ENCODE peak calls at places on chromosomes 5 and 9, in ten cellular contexts. One of them, this sample, is unnamed.
A peak's percentile ranks its signal among the peaks of the same experiment; 100 is the strongest.

GRCh38 chr5:56406221-56406620 is 173.1 kb upstream of the ANKRD55 start:
- DNase-seq in cardiac muscle cell: no peak
- DNase-seq in cardiac fibroblast: no peak
- DNase-seq in psoas muscle: no peak
- DNase-seq in astrocyte of the spinal cord: no peak
- DNase-seq in heart left ventricle: no peak
- DNase-seq in GM23248: no peak
- DNase-seq in lung: no peak
- DNase-seq in GM23338: no peak
- DNase-seq in transverse colon: no peak
- DNase-seq in this sample: no peak

GRCh38 chr5:91383956-91384300 is 811 bp upstream of the ARRDC3 start:
- DNase-seq in heart left ventricle: peak; percentile 37
- DNase-seq in psoas muscle: no peak
- DNase-seq in transverse colon: peak; percentile 28
- DNase-seq in astrocyte of the spinal cord: no peak
- DNase-seq in GM23338: peak; percentile 38
- DNase-seq in cardiac fibroblast: no peak
- DNase-seq in lung: no peak
- DNase-seq in GM23248: peak; percentile 51
- DNase-seq in cardiac muscle cell: no peak
- DNase-seq in this sample: peak; percentile 16

GRCh38 chr5:106843812-106844416 is 826.8 kb downstream of the EFNA5 start:
- DNase-seq in heart left ventricle: no peak
- DNase-seq in GM23338: peak; percentile 60
- DNase-seq in GM23248: no peak
- DNase-seq in astrocyte of the spinal cord: peak; percentile 21
- DNase-seq in cardiac muscle cell: peak; percentile 12
- DNase-seq in psoas muscle: no peak
- DNase-seq in transverse colon: no peak
- DNase-seq in lung: no peak
- DNase-seq in cardiac fibroblast: peak; percentile 11
- DNase-seq in this sample: no peak

GRCh38 chr5:170238456-170238855 is 5.7 kb downstream of the C5orf58 start:
- DNase-seq in transverse colon: no peak
- DNase-seq in cardiac fibroblast: no peak
- DNase-seq in lung: no peak
- DNase-seq in GM23248: no peak
- DNase-seq in cardiac muscle cell: no peak
- DNase-seq in psoas muscle: no peak
- DNase-seq in astrocyte of the spinal cord: no peak
- DNase-seq in heart left ventricle: no peak
- DNase-seq in GM23338: no peak
- DNase-seq in this sample: no peak

GRCh38 chr5:1380011-1380817 is 35.3 kb upstream of the CLPTM1L start:
- DNase-seq in GM23248: peak; percentile 62
- DNase-seq in transverse colon: peak; percentile 54
- DNase-seq in lung: peak; percentile 69
- DNase-seq in astrocyte of the spinal cord: no peak
- DNase-seq in heart left ventricle: no peak
- DNase-seq in cardiac muscle cell: peak; percentile 65
- DNase-seq in GM23338: peak; percentile 84
- DNase-seq in cardiac fibroblast: peak; percentile 60
- DNase-seq in psoas muscle: peak; percentile 52
- DNase-seq in this sample: peak; percentile 76

GRCh38 chr5:148374693-148375360 is 8.9 kb upstream of the FBXO38 start:
- DNase-seq in cardiac muscle cell: peak; percentile 89
- DNase-seq in cardiac fibroblast: peak; percentile 86
- DNase-seq in transverse colon: peak; percentile 29
- DNase-seq in psoas muscle: no peak
- DNase-seq in lung: peak; percentile 60
- DNase-seq in heart left ventricle: no peak
- DNase-seq in GM23338: peak; percentile 88
- DNase-seq in astrocyte of the spinal cord: peak; percentile 62
- DNase-seq in GM23248: peak; percentile 74
- DNase-seq in this sample: peak; percentile 60

GRCh38 chr5:94024101-94024500 is 282.7 kb upstream of the POU5F2 start:
- DNase-seq in GM23338: no peak
- DNase-seq in psoas muscle: no peak
- DNase-seq in cardiac fibroblast: peak; percentile 24
- DNase-seq in GM23248: peak; percentile 52
- DNase-seq in astrocyte of the spinal cord: peak; percentile 14
- DNase-seq in lung: no peak
- DNase-seq in cardiac muscle cell: peak; percentile 6
- DNase-seq in heart left ventricle: no peak
- DNase-seq in transverse colon: no peak
- DNase-seq in this sample: no peak

GRCh38 chr5:1359031-1359645 is 14.2 kb upstream of the CLPTM1L start:
- DNase-seq in astrocyte of the spinal cord: no peak
- DNase-seq in psoas muscle: no peak
- DNase-seq in lung: no peak
- DNase-seq in cardiac fibroblast: no peak
- DNase-seq in GM23248: no peak
- DNase-seq in transverse colon: no peak
- DNase-seq in cardiac muscle cell: no peak
- DNase-seq in GM23338: no peak
- DNase-seq in heart left ventricle: no peak
- DNase-seq in this sample: no peak

GRCh38 chr5:71014186-71014585 is 11.0 kb downstream of the NAIP start:
- DNase-seq in psoas muscle: no peak
- DNase-seq in astrocyte of the spinal cord: no peak
- DNase-seq in GM23338: no peak
- DNase-seq in lung: no peak
- DNase-seq in GM23248: no peak
- DNase-seq in heart left ventricle: peak; percentile 18
- DNase-seq in transverse colon: no peak
- DNase-seq in cardiac fibroblast: no peak
- DNase-seq in cardiac muscle cell: no peak
- DNase-seq in this sample: no peak

GRCh38 chr5:144582046-144582445 is 411.4 kb downstream of the KCTD16 start:
- DNase-seq in lung: no peak
- DNase-seq in heart left ventricle: no peak
- DNase-seq in astrocyte of the spinal cord: no peak
- DNase-seq in GM23248: no peak
- DNase-seq in cardiac fibroblast: no peak
- DNase-seq in cardiac muscle cell: no peak
- DNase-seq in psoas muscle: no peak
- DNase-seq in GM23338: no peak
- DNase-seq in transverse colon: no peak
- DNase-seq in this sample: no peak

GRCh38 chr5:132466453-132467291 is 23.9 kb downstream of the IRF1 start:
- DNase-seq in cardiac muscle cell: peak; percentile 78
- DNase-seq in heart left ventricle: peak; percentile 51
- DNase-seq in lung: peak; percentile 62
- DNase-seq in transverse colon: peak; percentile 74
- DNase-seq in psoas muscle: peak; percentile 37
- DNase-seq in astrocyte of the spinal cord: peak; percentile 63
- DNase-seq in GM23338: no peak
- DNase-seq in cardiac fibroblast: peak; percentile 54
- DNase-seq in GM23248: no peak
- DNase-seq in this sample: no peak

DNA sequence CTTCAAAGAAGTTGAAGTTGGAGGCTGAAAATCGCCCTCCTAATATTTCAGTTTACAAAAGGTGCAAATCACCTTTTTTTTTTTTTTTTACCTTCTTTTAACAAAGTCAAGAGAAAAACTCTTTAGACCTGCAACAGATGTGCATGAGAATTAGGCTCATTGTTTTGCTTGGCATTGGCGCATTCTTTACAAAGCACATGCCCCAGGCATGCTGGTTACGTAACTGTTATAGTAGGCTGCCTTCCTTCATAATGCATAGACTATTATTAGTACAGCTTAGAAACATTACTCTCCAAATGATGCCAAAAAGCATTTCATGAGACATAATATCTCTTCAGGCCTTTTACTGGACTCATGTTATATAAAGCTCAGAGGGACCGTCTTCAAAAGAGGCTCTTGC is 478.5 kb downstream of the PRR16 start:
- DNase-seq in transverse colon: no peak
- DNase-seq in astrocyte of the spinal cord: no peak
- DNase-seq in cardiac muscle cell: peak; percentile 16
- DNase-seq in heart left ventricle: no peak
- DNase-seq in cardiac fibroblast: no peak
- DNase-seq in lung: no peak
- DNase-seq in psoas muscle: no peak
- DNase-seq in GM23338: peak; percentile 60
- DNase-seq in GM23248: peak; percentile 43
- DNase-seq in this sample: no peak
- H3K4me3 ChIP-seq in transverse colon: no peak overlapping the region
- H3K4me3 ChIP-seq in astrocyte of the spinal cord: no peak overlapping the region
- H3K4me3 ChIP-seq in cardiac muscle cell: no peak overlapping the region
- H3K4me3 ChIP-seq in heart left ventricle: no peak overlapping the region
- H3K4me3 ChIP-seq in cardiac fibroblast: no peak overlapping the region
- H3K4me3 ChIP-seq in lung: no peak overlapping the region
- H3K4me3 ChIP-seq in psoas muscle: no peak overlapping the region
- H3K4me3 ChIP-seq in GM23338: no peak overlapping the region
- H3K4me3 ChIP-seq in GM23248: no peak overlapping the region
- H3K4me3 ChIP-seq in this sample: no peak overlapping the region

DNA sequence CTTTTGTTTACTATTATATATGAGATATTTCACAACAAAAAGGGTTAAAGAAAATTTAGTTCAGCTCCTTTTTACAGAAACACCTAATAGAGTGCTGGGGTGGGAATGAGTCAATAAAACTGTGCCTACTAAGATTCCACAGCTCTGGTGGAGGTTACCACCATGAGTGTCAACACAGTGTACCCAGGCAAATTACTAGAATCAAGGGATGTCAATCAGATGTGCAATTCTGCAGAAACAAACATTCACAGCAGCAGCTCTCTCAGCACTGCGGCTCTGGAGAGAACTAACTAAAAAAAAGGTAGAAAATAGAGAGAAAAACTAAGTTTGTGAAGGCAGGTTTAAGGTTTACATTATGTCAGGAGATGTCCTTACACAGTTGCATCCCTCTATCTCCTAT is 1313.0 kb downstream of the MAT2B start:
- DNase-seq in heart left ventricle: no peak
- DNase-seq in cardiac muscle cell: no peak
- DNase-seq in cardiac fibroblast: no peak
- DNase-seq in GM23338: no peak
- DNase-seq in transverse colon: no peak
- DNase-seq in lung: no peak
- DNase-seq in psoas muscle: no peak
- DNase-seq in astrocyte of the spinal cord: no peak
- DNase-seq in GM23248: no peak
- DNase-seq in this sample: no peak
- H3K4me3 ChIP-seq in heart left ventricle: no peak overlapping the region
- H3K4me3 ChIP-seq in cardiac muscle cell: no peak overlapping the region
- H3K4me3 ChIP-seq in cardiac fibroblast: no peak overlapping the region
- H3K4me3 ChIP-seq in GM23338: no peak overlapping the region
- H3K4me3 ChIP-seq in transverse colon: no peak overlapping the region
- H3K4me3 ChIP-seq in lung: no peak overlapping the region
- H3K4me3 ChIP-seq in psoas muscle: no peak overlapping the region
- H3K4me3 ChIP-seq in astrocyte of the spinal cord: no peak overlapping the region
- H3K4me3 ChIP-seq in GM23248: no peak overlapping the region
- H3K4me3 ChIP-seq in this sample: no peak overlapping the region

DNA sequence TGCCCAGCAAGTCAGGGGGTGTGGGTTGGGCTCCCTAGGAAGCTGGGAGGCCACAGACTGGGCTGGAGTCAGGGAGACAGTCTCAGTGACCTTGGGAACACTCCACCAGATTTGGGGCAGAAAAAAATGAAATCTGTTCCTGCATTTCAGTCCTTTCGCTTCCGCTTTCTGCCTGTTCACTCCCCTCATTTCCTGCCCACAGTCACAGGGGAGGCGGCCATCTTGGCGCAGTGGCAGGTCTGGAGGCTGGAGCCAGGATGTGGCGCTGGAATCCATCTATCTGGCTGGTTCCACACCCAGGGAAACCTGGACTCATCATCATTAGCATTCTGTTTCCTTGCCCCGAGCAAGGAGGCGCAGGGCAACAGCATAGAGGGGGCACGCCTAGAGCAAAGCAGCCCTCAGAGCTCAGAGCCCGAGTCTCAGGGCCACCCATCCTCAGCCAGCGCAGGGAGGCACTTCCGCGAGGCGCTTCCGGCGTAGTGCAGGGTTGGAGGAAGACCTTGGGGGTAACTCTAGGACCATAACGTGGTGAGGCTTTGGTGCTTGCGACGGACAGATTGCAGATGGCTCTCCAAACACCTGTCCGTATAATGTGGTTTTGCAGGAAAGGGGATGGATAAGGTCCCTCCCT is 86.3 kb upstream of the HSPA9 start:
- DNase-seq in heart left ventricle: no peak
- DNase-seq in astrocyte of the spinal cord: no peak
- DNase-seq in cardiac fibroblast: no peak
- DNase-seq in GM23248: no peak
- DNase-seq in cardiac muscle cell: no peak
- DNase-seq in lung: no peak
- DNase-seq in transverse colon: no peak
- DNase-seq in GM23338: no peak
- DNase-seq in psoas muscle: no peak
- DNase-seq in this sample: peak; percentile 31
- H3K4me3 ChIP-seq in heart left ventricle: no peak overlapping the region
- H3K4me3 ChIP-seq in astrocyte of the spinal cord: no peak overlapping the region
- H3K4me3 ChIP-seq in cardiac fibroblast: no peak overlapping the region
- H3K4me3 ChIP-seq in GM23248: no peak overlapping the region
- H3K4me3 ChIP-seq in cardiac muscle cell: no peak overlapping the region
- H3K4me3 ChIP-seq in lung: no peak overlapping the region
- H3K4me3 ChIP-seq in transverse colon: no peak overlapping the region
- H3K4me3 ChIP-seq in GM23338: no peak overlapping the region
- H3K4me3 ChIP-seq in psoas muscle: no peak overlapping the region
- H3K4me3 ChIP-seq in this sample: peak overlapping the region; percentile 27

GRCh38 chr9:120936764-120937122 is 10.1 kb upstream of the TRAF1 start:
- DNase-seq in astrocyte of the spinal cord: no peak
- DNase-seq in cardiac muscle cell: no peak
- DNase-seq in psoas muscle: no peak
- DNase-seq in cardiac fibroblast: no peak
- DNase-seq in GM23338: no peak
- DNase-seq in heart left ventricle: no peak
- DNase-seq in transverse colon: no peak
- DNase-seq in GM23248: no peak
- DNase-seq in lung: no peak
- DNase-seq in this sample: no peak

GRCh38 chr9:120935383-120935857 is 8.8 kb upstream of the TRAF1 start:
- DNase-seq in cardiac fibroblast: peak; percentile 98
- DNase-seq in transverse colon: peak; percentile 96
- DNase-seq in heart left ventricle: peak; percentile 95
- DNase-seq in lung: peak; percentile 98
- DNase-seq in cardiac muscle cell: peak; percentile 97
- DNase-seq in GM23248: peak; percentile 77
- DNase-seq in psoas muscle: peak; percentile 94
- DNase-seq in GM23338: no peak
- DNase-seq in astrocyte of the spinal cord: peak; percentile 93
- DNase-seq in this sample: peak; percentile 94

GRCh38 chr9:120937596-120937995 is 11.0 kb upstream of the TRAF1 start:
- DNase-seq in cardiac fibroblast: peak; percentile 80
- DNase-seq in psoas muscle: no peak
- DNase-seq in lung: no peak
- DNase-seq in astrocyte of the spinal cord: peak; percentile 64
- DNase-seq in GM23248: peak; percentile 40
- DNase-seq in GM23338: no peak
- DNase-seq in transverse colon: no peak
- DNase-seq in cardiac muscle cell: peak; percentile 72
- DNase-seq in heart left ventricle: no peak
- DNase-seq in this sample: no peak

GRCh38 chr9:120937127-120937526 is 10.5 kb upstream of the TRAF1 start:
- DNase-seq in GM23248: no peak
- DNase-seq in lung: no peak
- DNase-seq in astrocyte of the spinal cord: no peak
- DNase-seq in psoas muscle: peak; percentile 45
- DNase-seq in cardiac fibroblast: peak; percentile 74
- DNase-seq in GM23338: no peak
- DNase-seq in transverse colon: no peak
- DNase-seq in cardiac muscle cell: peak; percentile 54
- DNase-seq in heart left ventricle: peak; percentile 46
- DNase-seq in this sample: peak; percentile 50

GRCh38 chr9:120936011-120936763 is 9.6 kb upstream of the TRAF1 start:
- DNase-seq in cardiac muscle cell: peak; percentile 97
- DNase-seq in GM23248: peak; percentile 97
- DNase-seq in psoas muscle: peak; percentile 92
- DNase-seq in transverse colon: peak; percentile 96
- DNase-seq in cardiac fibroblast: peak; percentile 97
- DNase-seq in astrocyte of the spinal cord: peak; percentile 97
- DNase-seq in GM23338: peak; percentile 93
- DNase-seq in lung: peak; percentile 91
- DNase-seq in heart left ventricle: peak; percentile 93
- DNase-seq in this sample: peak; percentile 96
- H3K4me3 ChIP-seq in cardiac muscle cell: no peak overlapping the region
- H3K4me3 ChIP-seq in GM23248: peak overlapping the region; percentile 60
- H3K4me3 ChIP-seq in psoas muscle: no peak overlapping the region
- H3K4me3 ChIP-seq in transverse colon: no peak overlapping the region
- H3K4me3 ChIP-seq in cardiac fibroblast: peak overlapping the region; percentile 14
- H3K4me3 ChIP-seq in astrocyte of the spinal cord: peak overlapping the region; percentile 19
- H3K4me3 ChIP-seq in GM23338: no peak overlapping the region
- H3K4me3 ChIP-seq in lung: no peak overlapping the region
- H3K4me3 ChIP-seq in heart left ventricle: no peak overlapping the region
- H3K4me3 ChIP-seq in this sample: no peak overlapping the region